ENCODE peak calls at places on chromosomes 3 and 15, in four cellular contexts. One of them, this sample, is unnamed.

GRCh38 chr3:18445421-18446066 is 20.4 kb upstream of the SATB1 start:
- DNase-seq in HEK293T: no peak
- DNase-seq in WTC11: no peak
- DNase-seq in K562: no peak
- DNase-seq in this sample: no peak

GRCh38 chr3:189406148-189406547 is 225.0 kb upstream of the TP63 start:
- DNase-seq in HEK293T: no peak
- DNase-seq in WTC11: no peak
- DNase-seq in K562: no peak
- DNase-seq in this sample: no peak

GRCh38 chr3:164550857-164551256 is 527.4 kb downstream of the SI start:
- DNase-seq in HEK293T: peak
- DNase-seq in WTC11: no peak
- DNase-seq in K562: no peak
- DNase-seq in this sample: no peak

GRCh38 chr15:68821190-68821897 is 649 bp upstream of the ANP32A start:
- DNase-seq in HEK293T: no peak
- DNase-seq in WTC11: no peak
- DNase-seq in K562: peak
- DNase-seq in this sample: no peak

GRCh38 chr3:4303187-4304123 is at the start of gene SETMAR:
- DNase-seq in HEK293T: peak
- DNase-seq in WTC11: peak
- DNase-seq in K562: peak
- DNase-seq in this sample: peak

GRCh38 chr3:113594066-113594465 is 61.7 kb downstream of the SIDT1 start:
- DNase-seq in HEK293T: no peak
- DNase-seq in WTC11: no peak
- DNase-seq in K562: no peak
- DNase-seq in this sample: no peak

GRCh38 chr15:57427367-57427821 is 51.1 kb downstream of the CGNL1 start:
- DNase-seq in HEK293T: no peak
- DNase-seq in WTC11: peak
- DNase-seq in K562: no peak
- DNase-seq in this sample: peak

GRCh38 chr3:15497984-15498383 is 23.5 kb downstream of the COLQ start:
- DNase-seq in HEK293T: no peak
- DNase-seq in WTC11: no peak
- DNase-seq in K562: no peak
- DNase-seq in this sample: no peak

GRCh38 chr3:16884748-16885587 is at the start of gene PLCL2:
- DNase-seq in HEK293T: peak
- DNase-seq in WTC11: peak
- DNase-seq in K562: peak
- DNase-seq in this sample: no peak

GRCh38 chr3:2915826-2916225 is 194.3 kb downstream of the IL5RA start:
- DNase-seq in HEK293T: no peak
- DNase-seq in WTC11: no peak
- DNase-seq in K562: no peak
- DNase-seq in this sample: no peak

GRCh38 chr3:186782542-186783069 is 771 bp upstream of the EIF4A2 start:
- DNase-seq in HEK293T: no peak
- DNase-seq in WTC11: no peak
- DNase-seq in K562: no peak
- DNase-seq in this sample: peak

GRCh38 chr3:52046186-52046913 is 10.0 kb downstream of the DUSP7 start:
- DNase-seq in HEK293T: no peak
- DNase-seq in WTC11: no peak
- DNase-seq in K562: no peak
- DNase-seq in this sample: no peak

GRCh38 chr15:100918034-100918689 is 995 bp upstream of the LRRK1 start:
- DNase-seq in HEK293T: peak
- DNase-seq in WTC11: peak
- DNase-seq in K562: peak
- DNase-seq in this sample: peak

GRCh38 chr15:46091860-46092450 is 457.1 kb downstream of the SQOR start:
- DNase-seq in HEK293T: peak
- DNase-seq in WTC11: peak
- DNase-seq in K562: peak
- DNase-seq in this sample: peak

GRCh38 chr15:90845201-90845949 is 23.0 kb upstream of the FURIN start:
- DNase-seq in HEK293T: no peak
- DNase-seq in WTC11: no peak
- DNase-seq in K562: no peak
- DNase-seq in this sample: no peak

GRCh38 chr15:22917556-22917955 is 62.6 kb downstream of the CYFIP1 start:
- DNase-seq in HEK293T: no peak
- DNase-seq in WTC11: no peak
- DNase-seq in K562: no peak
- DNase-seq in this sample: no peak

GRCh38 chr15:97870771-97871170 is 89.7 kb upstream of the ARRDC4 start:
- DNase-seq in HEK293T: no peak
- DNase-seq in WTC11: no peak
- DNase-seq in K562: no peak
- DNase-seq in this sample: no peak

GRCh38 chr15:48664436-48664835 is 18.9 kb upstream of the FBN1 start:
- DNase-seq in HEK293T: no peak
- DNase-seq in WTC11: no peak
- DNase-seq in K562: no peak
- DNase-seq in this sample: no peak

GRCh38 chr3:117589454-117589853 is 879.9 kb downstream of the TUSC7 start:
- DNase-seq in HEK293T: no peak
- DNase-seq in WTC11: no peak
- DNase-seq in K562: no peak
- DNase-seq in this sample: no peak

GRCh38 chr15:69317392-69317841 is 18.7 kb downstream of the PAQR5 start:
- DNase-seq in HEK293T: no peak
- DNase-seq in WTC11: no peak
- DNase-seq in K562: no peak
- DNase-seq in this sample: no peak

GRCh38 chr15:76337047-76337738 is 620 bp downstream of the ISL2 start:
- DNase-seq in HEK293T: peak
- DNase-seq in WTC11: no peak
- DNase-seq in K562: peak
- DNase-seq in this sample: peak

GRCh38 chr15:100133981-100134711 is 207.6 kb downstream of the ADAMTS17 start:
- DNase-seq in HEK293T: no peak
- DNase-seq in WTC11: no peak
- DNase-seq in K562: no peak
- DNase-seq in this sample: no peak

GRCh38 chr3:158731938-158732855 is at the start of gene RARRES1:
- DNase-seq in HEK293T: no peak
- DNase-seq in WTC11: peak
- DNase-seq in K562: no peak
- DNase-seq in this sample: no peak

GRCh38 chr3:150005243-150006102 is 34.8 kb upstream of the PFN2 start:
- DNase-seq in HEK293T: no peak
- DNase-seq in WTC11: no peak
- DNase-seq in K562: no peak
- DNase-seq in this sample: no peak

GRCh38 chr15:51094606-51095569 is at the start of gene TNFAIP8L3:
- DNase-seq in HEK293T: peak
- DNase-seq in WTC11: peak
- DNase-seq in K562: no peak
- DNase-seq in this sample: peak

GRCh38 chr3:182027366-182027765 is 315.6 kb downstream of the SOX2 start:
- DNase-seq in HEK293T: no peak
- DNase-seq in WTC11: no peak
- DNase-seq in K562: no peak
- DNase-seq in this sample: no peak

GRCh38 chr3:186589115-186589514 is 18.6 kb downstream of the DNAJB11 start:
- DNase-seq in HEK293T: no peak
- DNase-seq in WTC11: no peak
- DNase-seq in K562: peak
- DNase-seq in this sample: peak

DNA sequence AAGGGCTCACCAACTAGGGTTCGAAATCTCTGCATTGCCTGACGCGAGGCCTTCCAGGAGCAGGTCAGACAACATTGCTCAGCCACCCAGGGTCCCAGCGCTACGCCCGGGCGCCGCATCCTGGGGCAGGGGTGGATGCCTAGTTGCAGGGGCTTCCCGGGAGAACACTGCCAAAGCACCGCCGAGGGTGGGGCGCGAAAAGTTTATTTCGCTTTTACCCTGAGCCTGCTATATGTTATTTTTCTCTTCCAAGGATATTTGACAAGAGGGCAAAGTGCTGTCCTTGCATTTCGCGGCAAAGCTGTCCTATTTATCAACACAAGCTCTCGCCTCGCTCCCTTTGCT is 549 bp upstream of the SOX14 start:
- DNase-seq in HEK293T: no peak
- DNase-seq in WTC11: peak
- DNase-seq in K562: no peak
- DNase-seq in this sample: no peak
- TF ChIP-seq ELF4 in HEK293T: no peak
- TF ChIP-seq ELF4 in WTC11: no peak
- TF ChIP-seq ELF4 in K562: no peak
- TF ChIP-seq ELF4 in this sample: no peak

DNA sequence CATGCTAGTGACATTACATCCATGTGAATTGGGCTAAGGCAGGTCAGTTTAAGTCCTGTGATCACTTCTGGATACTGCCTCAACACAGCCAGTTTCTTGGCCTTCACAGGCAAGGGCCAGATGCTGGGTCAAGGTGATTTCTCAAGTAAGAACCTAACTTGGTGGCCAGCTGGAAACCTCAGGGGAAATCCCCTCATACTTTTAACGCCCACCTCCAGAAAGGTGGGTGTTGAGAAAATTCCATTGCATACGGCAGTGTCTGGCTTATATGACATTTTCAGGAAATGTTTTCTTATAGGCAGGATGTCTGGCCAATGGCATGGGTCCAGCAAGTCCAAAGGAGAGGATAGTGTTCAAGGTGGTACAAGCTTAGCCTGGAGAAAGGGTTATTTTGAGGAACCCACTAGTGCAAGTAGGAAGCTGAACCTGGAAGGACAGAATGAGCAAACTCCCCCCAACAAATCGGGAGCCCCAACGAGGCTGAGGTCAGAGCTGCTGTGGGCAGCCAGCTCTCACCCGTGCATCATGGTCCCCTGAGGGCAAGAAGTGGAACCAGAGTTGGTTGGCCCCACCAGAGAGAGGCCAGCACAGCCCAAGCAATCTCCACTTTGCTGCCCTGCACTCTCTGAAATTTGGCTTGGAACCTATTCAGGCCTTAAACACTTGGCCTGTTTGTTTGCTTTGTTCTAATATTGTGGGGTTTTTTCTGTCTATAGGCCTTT is 135.4 kb downstream of the PDE8A start:
- DNase-seq in HEK293T: no peak
- DNase-seq in WTC11: no peak
- DNase-seq in K562: no peak
- DNase-seq in this sample: no peak
- TF ChIP-seq ELF4 in HEK293T: no peak
- TF ChIP-seq ELF4 in WTC11: no peak
- TF ChIP-seq ELF4 in K562: no peak
- TF ChIP-seq ELF4 in this sample: no peak

GRCh38 chr15:64213646-64214045 is 50.8 kb upstream of the PPIB start:
- DNase-seq in HEK293T: no peak
- DNase-seq in WTC11: no peak
- DNase-seq in K562: no peak
- DNase-seq in this sample: no peak

GRCh38 chr15:64205202-64205601 is 42.4 kb upstream of the PPIB start:
- DNase-seq in HEK293T: no peak
- DNase-seq in WTC11: no peak
- DNase-seq in K562: peak
- DNase-seq in this sample: no peak

GRCh38 chr15:64211696-64212095 is 48.9 kb upstream of the PPIB start:
- DNase-seq in HEK293T: no peak
- DNase-seq in WTC11: no peak
- DNase-seq in K562: no peak
- DNase-seq in this sample: no peak

DNA sequence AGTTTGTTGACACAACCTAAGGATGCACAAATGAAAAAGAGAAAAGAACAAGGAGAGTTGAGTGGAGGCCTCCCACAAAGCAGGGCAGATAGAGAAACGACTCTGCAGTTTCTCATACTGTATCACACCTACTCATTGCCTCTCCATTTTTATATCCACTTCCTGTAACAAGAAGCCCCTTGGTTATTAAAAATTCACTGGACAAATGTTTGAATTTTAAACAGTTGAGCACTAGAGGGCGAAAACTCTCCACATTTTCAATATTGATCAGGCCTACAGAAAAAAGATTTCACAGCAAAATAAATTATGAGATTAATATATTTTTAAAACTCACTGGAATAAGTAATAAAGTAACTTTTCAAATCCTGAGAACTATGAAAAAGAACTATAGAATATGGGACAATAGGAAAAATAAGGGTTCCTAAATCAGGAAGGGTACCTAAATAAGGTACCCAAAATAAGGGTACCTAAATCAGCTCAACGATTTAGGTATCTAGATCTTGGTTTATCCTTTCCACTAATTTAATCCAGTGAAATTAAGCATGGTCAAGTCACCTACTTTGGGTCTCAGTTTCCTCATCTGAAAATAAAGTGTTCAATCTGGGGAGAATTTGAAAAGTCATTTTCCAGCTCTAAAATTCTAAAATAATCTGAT is 47.0 kb upstream of the PPIB start:
- DNase-seq in HEK293T: no peak
- DNase-seq in WTC11: no peak
- DNase-seq in K562: peak
- DNase-seq in this sample: peak
- TF ChIP-seq ELF4 in HEK293T: no peak
- TF ChIP-seq ELF4 in WTC11: no peak
- TF ChIP-seq ELF4 in K562: no peak
- TF ChIP-seq ELF4 in this sample: no peak

DNA sequence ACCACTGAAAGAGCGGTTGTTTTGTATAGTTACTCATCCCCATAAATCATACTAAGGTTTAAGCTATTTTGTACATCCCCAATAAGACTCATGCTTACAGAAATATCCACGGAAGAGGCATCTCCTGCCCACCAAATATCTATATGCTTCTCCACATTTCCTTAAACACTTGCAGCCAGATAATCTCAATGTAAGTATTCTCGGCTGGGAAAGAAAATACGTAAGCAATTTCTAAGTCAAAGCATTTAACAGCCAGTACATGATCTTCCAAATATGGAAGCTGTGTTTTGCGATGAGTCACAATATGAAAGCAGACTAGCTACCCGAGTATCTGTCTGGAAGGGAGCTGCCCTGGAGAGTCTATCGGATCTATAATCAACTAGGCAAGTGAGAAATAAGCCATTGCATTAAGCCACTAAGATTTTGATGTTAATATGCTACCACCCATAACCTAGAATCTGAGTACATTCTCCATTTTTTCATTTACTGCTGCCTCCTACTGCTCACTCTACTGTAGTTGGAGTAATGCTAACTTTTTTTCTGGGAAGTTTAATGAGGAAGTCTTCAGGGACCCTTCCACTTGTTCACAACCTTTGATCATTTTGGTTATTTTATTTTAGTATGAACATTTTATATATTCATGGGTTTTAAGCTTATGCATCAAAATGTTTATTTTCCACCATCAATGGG is 26.9 kb upstream of the ZMAT3 start:
- DNase-seq in HEK293T: no peak
- DNase-seq in WTC11: no peak
- DNase-seq in K562: peak
- DNase-seq in this sample: no peak
- TF ChIP-seq ELF4 in HEK293T: no peak
- TF ChIP-seq ELF4 in WTC11: no peak
- TF ChIP-seq ELF4 in K562: no peak
- TF ChIP-seq ELF4 in this sample: no peak

This sample was measured in HepG2.